ENCODE peak calls at places on chromosomes 16 and 17, in six cellular contexts. O, C, M, F, Y and K are unnamed samples.

GRCh38 chr16:85763616-85764015 is 12.7 kb upstream of the C16orf74 start:
- DNase-seq in O (no peak), C (no peak), M (no peak), F (no peak), Y (no peak), K (no peak)

GRCh38 chr16:87778476-87778829 is 12.7 kb upstream of the KLHDC4 start:
- DNase-seq in O (no peak), C (no peak), M (no peak), F (no peak), Y (no peak), K (no peak)

GRCh38 chr16:70649300-70649699 is 2.9 kb downstream of the IL34 start:
- DNase-seq in O (no peak), C (no peak), M (no peak), F (no peak), Y (no peak), K (no peak)

GRCh38 chr16:57579361-57579665 is 36.9 kb downstream of the ADGRG5 start:
- DNase-seq in O (no peak), C (no peak), M (no peak), F (no peak), Y (peak; percentile 25), K (no peak)

GRCh38 chr16:5836979-5837670 is 739.5 kb upstream of the EEF2KMT start:
- DNase-seq in O (no peak), C (no peak), M (no peak), F (no peak), Y (no peak), K (no peak)

GRCh38 chr17:79986441-79987186 is 49.1 kb downstream of the TBC1D16 start:
- DNase-seq in O (no peak), C (peak; percentile 18), M (no peak), F (peak; percentile 66), Y (peak; percentile 75), K (peak; percentile 27)

GRCh38 chr17:14212401-14212800 is 24.3 kb downstream of the CDRT15 start:
- DNase-seq in O (no peak), C (no peak), M (no peak), F (no peak), Y (no peak), K (no peak)

GRCh38 chr16:66653581-66654350 is 42.8 kb downstream of the CMTM4 start:
- DNase-seq in O (no peak), C (no peak), M (no peak), F (peak; percentile 50), Y (no peak), K (peak; percentile 49)

GRCh38 chr16:85699628-85700027 is 10.9 kb upstream of the GINS2 start:
- DNase-seq in O (no peak), C (no peak), M (no peak), F (peak; percentile 73), Y (no peak), K (peak; percentile 18)

GRCh38 chr16:29975811-29976511 is 2.3 kb downstream of the TAOK2 start:
- DNase-seq in O (no peak), C (no peak), M (peak; percentile 1), F (peak; percentile 34), Y (peak; percentile 59), K (no peak)

GRCh38 chr16:81444448-81445121 is at the start of gene CMIP:
- DNase-seq in O (peak; percentile 85), C (peak; percentile 86), M (peak; percentile 79), F (peak; percentile 88), Y (peak; percentile 95), K (peak; percentile 72)

GRCh38 chr17:40557531-40558299 is 7.6 kb downstream of the CCR7 start:
- DNase-seq in O (no peak), C (peak; percentile 32), M (no peak), F (peak; percentile 67), Y (peak; percentile 78), K (no peak)

GRCh38 chr17:75454193-75454592 is 2.2 kb upstream of the TMEM94 start:
- DNase-seq in O (no peak), C (no peak), M (peak; percentile 28), F (no peak), Y (no peak), K (no peak)

GRCh38 chr16:50627419-50627818 is 53.7 kb downstream of the SNX20 start:
- DNase-seq in O (peak; percentile 23), C (no peak), M (no peak), F (peak; percentile 50), Y (peak; percentile 85), K (peak; percentile 37)

GRCh38 chr17:12917401-12917800 is 100.4 kb downstream of the ELAC2 start:
- DNase-seq in O (no peak), C (no peak), M (no peak), F (no peak), Y (no peak), K (no peak)

GRCh38 chr17:40318835-40319332 is 9.9 kb downstream of the RARA start:
- DNase-seq in O (no peak), C (peak; percentile 59), M (no peak), F (no peak), Y (no peak), K (no peak)

GRCh38 chr17:83136156-83136555 is 56.7 kb downstream of the METRNL start:
- DNase-seq in O (no peak), C (no peak), M (no peak), F (no peak), Y (peak; percentile 47), K (no peak)

GRCh38 chr16:89061086-89061485 is 32.6 kb upstream of the ACSF3 start:
- DNase-seq in O (no peak), C (no peak), M (no peak), F (no peak), Y (no peak), K (no peak)

GRCh38 chr16:287298-287811 is 4.4 kb downstream of the PDIA2 start:
- DNase-seq in O (no peak), C (no peak), M (no peak), F (no peak), Y (no peak), K (no peak)

GRCh38 chr16:58970775-58971174 is 236.7 kb upstream of the GOT2 start:
- DNase-seq in O (no peak), C (no peak), M (no peak), F (no peak), Y (no peak), K (peak; percentile 28)

GRCh38 chr17:38733315-38734234 is 3.4 kb downstream of the CISD3 start:
- DNase-seq in O (no peak), C (no peak), M (peak; percentile 12), F (no peak), Y (no peak), K (no peak)
- H3K4me1 ChIP-seq in O (peaks cover 7% of the 10 kb centered on the region), C (peaks cover 35% of the 10 kb centered on the region), M (peaks cover 20% of the 10 kb centered on the region), F (no peaks in the 10 kb centered on the region), Y (no peaks in the 10 kb centered on the region), K (peaks cover 10% of the 10 kb centered on the region)

GRCh38 chr17:7020894-7021664 is 1.8 kb upstream of the BCL6B start:
- DNase-seq in O (no peak), C (no peak), M (no peak), F (no peak), Y (no peak), K (no peak)
- H3K4me1 ChIP-seq in O (no peaks in the 10 kb centered on the region), C (peaks cover 44% of the 10 kb centered on the region), M (peaks cover 12% of the 10 kb centered on the region), F (no peaks in the 10 kb centered on the region), Y (no peaks in the 10 kb centered on the region), K (peaks cover 8% of the 10 kb centered on the region)

GRCh38 chr16:11990672-11991390 is 14.3 kb downstream of the SNX29 start:
- DNase-seq in O (no peak), C (no peak), M (no peak), F (no peak), Y (no peak), K (no peak)

GRCh38 chr16:11992008-11992584 is 15.6 kb downstream of the SNX29 start:
- DNase-seq in O (no peak), C (no peak), M (no peak), F (peak; percentile 44), Y (no peak), K (no peak)

GRCh38 chr16:11996433-11997174 is 20.1 kb downstream of the SNX29 start:
- DNase-seq in O (no peak), C (no peak), M (no peak), F (no peak), Y (no peak), K (no peak)

GRCh38 chr16:11992594-11993524 is 16.3 kb downstream of the SNX29 start:
- DNase-seq in O (no peak), C (no peak), M (no peak), F (no peak), Y (no peak), K (no peak)

DNA sequence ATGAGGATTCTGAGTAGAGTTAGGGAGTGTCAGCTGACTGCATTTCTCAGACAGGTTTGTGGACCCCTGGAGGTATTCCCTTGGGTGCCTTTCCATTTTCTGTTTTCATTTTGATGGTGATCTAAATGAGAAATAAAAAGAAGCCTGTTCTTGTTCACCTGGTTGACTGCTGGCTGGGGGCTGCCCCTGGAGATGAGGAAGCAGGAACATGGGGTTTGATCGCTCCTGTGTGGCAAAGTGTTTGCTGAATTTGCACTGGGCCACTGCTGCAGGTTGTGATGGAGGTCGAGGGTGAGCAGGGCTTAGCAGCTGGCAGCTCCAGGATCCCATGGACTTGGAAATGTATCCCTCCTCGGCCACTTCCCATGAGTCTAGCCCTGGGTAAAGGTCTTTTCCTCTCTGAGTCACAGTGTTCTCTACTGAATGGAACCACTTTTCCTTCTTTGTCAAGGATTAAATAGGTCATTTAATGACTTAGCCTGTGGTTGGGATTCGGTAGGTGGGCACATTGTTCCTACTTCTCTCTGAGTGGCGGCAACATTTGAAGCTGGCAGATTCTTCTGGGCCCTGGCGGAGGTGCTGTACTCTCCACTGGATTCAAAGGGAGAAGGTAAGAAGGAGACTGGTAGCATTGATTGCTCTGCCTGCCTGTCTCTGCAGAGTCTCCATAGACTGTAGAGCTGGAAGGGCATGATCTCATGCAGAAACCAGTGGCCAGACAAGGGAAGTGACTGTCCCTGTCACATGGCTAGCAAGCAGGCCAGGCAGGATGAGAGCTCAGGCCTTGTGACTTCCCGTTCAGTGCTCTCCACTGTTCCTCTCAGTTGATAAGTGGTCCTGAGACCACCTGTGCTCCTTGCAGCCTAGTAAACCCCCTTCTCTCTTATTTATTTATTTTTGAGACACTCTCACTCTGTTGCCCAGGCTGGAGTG is 17.9 kb downstream of the SNX29 start:
- DNase-seq in O (peak; percentile 39), C (no peak), M (no peak), F (no peak), Y (no peak), K (no peak)
- H3K4me1 ChIP-seq in O (no peaks in the 10 kb centered on the region), C (no peaks in the 10 kb centered on the region), M (no peaks in the 10 kb centered on the region), F (no peaks in the 10 kb centered on the region), Y (no peaks in the 10 kb centered on the region), K (no peaks in the 10 kb centered on the region)

DNA sequence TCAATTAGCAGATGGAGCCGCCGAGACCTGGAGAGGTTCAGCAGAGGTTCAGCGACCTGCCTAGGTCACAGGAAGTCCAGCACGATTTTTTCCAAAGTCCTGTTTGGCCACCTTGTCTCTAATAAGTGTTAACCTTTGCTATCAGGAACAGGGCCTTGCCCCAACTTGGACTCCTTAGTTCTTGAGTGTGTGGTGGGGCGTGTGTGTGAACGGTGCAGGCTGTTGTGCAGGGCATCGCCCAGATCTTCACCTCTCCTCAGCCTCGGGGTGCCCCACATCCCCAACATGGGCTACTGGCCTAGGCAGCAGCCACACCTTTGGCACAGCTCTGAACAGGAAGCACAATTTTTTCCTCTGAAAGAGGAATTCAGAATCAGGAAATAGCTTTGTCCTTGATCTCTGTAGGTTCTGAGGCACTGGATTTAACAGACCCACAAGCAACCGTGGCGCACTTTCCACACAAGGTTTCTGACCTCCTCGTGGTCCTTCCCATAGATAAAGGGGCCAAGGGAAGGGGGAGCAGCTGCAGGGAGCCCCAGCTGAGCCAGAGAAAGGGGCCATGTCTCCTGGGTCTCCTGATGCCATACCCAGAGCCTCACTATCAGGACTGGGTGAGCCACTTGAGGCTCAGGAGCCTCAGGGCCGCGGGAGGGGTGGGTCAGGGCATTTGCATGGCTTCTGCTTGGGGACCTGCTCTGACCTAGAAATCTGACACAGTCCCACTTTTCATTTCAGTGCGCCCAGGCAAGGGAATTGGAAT is 10.4 kb downstream of the MPRIP start:
- DNase-seq in O (peak; percentile 88), C (no peak), M (no peak), F (no peak), Y (peak; percentile 53), K (no peak)
- H3K4me1 ChIP-seq in O (peaks cover 41% of the 10 kb centered on the region), C (peaks cover 26% of the 10 kb centered on the region), M (peaks cover 49% of the 10 kb centered on the region), F (peaks cover 12% of the 10 kb centered on the region), Y (peaks cover 5% of the 10 kb centered on the region), K (peaks cover 37% of the 10 kb centered on the region)